ENCODE peak calls at places on chromosomes 12 and 14, in ten cellular contexts. G, D, X, Q, B, K, Z, U, R and N are unnamed samples.
A peak's percentile ranks its signal among the peaks of the same experiment; 100 is the strongest.

GRCh38 chr14:105974902-105975301 is 448.5 kb downstream of the TMEM121 start:
- DNase-seq in G (peak; percentile 41), D (peak; percentile 8), X (peak; percentile 70), Q (no peak), B (peak; percentile 14), K (peak; percentile 72), Z (peak; percentile 71), U (peak; percentile 59), R (no peak), N (no peak)

GRCh38 chr12:101018540-101018939 is 191.5 kb downstream of the SLC5A8 start:
- DNase-seq in G (peak; percentile 88), D (peak; percentile 59), X (no peak), Q (no peak), B (peak; percentile 56), K (no peak), Z (no peak), U (no peak), R (no peak), N (no peak)

GRCh38 chr14:100168515-100168914 is 9.1 kb upstream of the DEGS2 start:
- DNase-seq in G (no peak), D (no peak), X (no peak), Q (no peak), B (no peak), K (no peak), Z (no peak), U (no peak), R (no peak), N (no peak)

GRCh38 chr12:84950971-84951546 is 38.5 kb upstream of the SLC6A15 start:
- DNase-seq in G (no peak), D (no peak), X (no peak), Q (no peak), B (no peak), K (no peak), Z (no peak), U (no peak), R (no peak), N (no peak)

GRCh38 chr12:3333583-3333982 is 157.4 kb upstream of the PRMT8 start:
- DNase-seq in G (peak; percentile 35), D (peak; percentile 38), X (no peak), Q (no peak), B (no peak), K (no peak), Z (no peak), U (no peak), R (peak; percentile 47), N (peak; percentile 85)

GRCh38 chr14:90168425-90169105 is 87.8 kb upstream of the PSMC1 start:
- DNase-seq in G (no peak), D (no peak), X (no peak), Q (no peak), B (no peak), K (no peak), Z (no peak), U (no peak), R (no peak), N (no peak)

GRCh38 chr12:82723093-82723492 is 36.4 kb downstream of the TMTC2 start:
- DNase-seq in G (no peak), D (no peak), X (no peak), Q (no peak), B (no peak), K (no peak), Z (no peak), U (no peak), R (no peak), N (no peak)

GRCh38 chr12:99960312-99960711 is 24.4 kb downstream of the ANKS1B start:
- DNase-seq in G (no peak), D (no peak), X (no peak), Q (no peak), B (no peak), K (no peak), Z (no peak), U (no peak), R (peak; percentile 8), N (no peak)

GRCh38 chr12:50718760-50719159 is 45.1 kb upstream of the ATF1 start:
- DNase-seq in G (no peak), D (no peak), X (no peak), Q (no peak), B (no peak), K (no peak), Z (no peak), U (no peak), R (no peak), N (no peak)

GRCh38 chr14:99244299-99244959 is 27.6 kb downstream of the BCL11B start:
- DNase-seq in G (no peak), D (no peak), X (no peak), Q (no peak), B (no peak), K (no peak), Z (no peak), U (no peak), R (no peak), N (no peak)

GRCh38 chr14:38197001-38197760 is 10.5 kb upstream of the SSTR1 start:
- DNase-seq in G (no peak), D (no peak), X (no peak), Q (no peak), B (no peak), K (no peak), Z (no peak), U (no peak), R (no peak), N (no peak)

GRCh38 chr14:100898935-100899840 is 4.3 kb downstream of the RTL1 start:
- DNase-seq in G (no peak), D (no peak), X (no peak), Q (no peak), B (no peak), K (no peak), Z (no peak), U (no peak), R (no peak), N (peak; percentile 47)

GRCh38 chr14:99595034-99595433 is 9.0 kb downstream of the CCDC85C start:
- DNase-seq in G (no peak), D (no peak), X (no peak), Q (no peak), B (no peak), K (peak; percentile 66), Z (no peak), U (no peak), R (no peak), N (no peak)

GRCh38 chr12:102939670-102940222 is 17.7 kb upstream of the ASCL1 start:
- DNase-seq in G (no peak), D (no peak), X (no peak), Q (no peak), B (no peak), K (no peak), Z (no peak), U (no peak), R (no peak), N (no peak)

GRCh38 chr14:96673706-96674105 is 123.5 kb upstream of the VRK1 start:
- DNase-seq in G (no peak), D (no peak), X (no peak), Q (no peak), B (no peak), K (no peak), Z (no peak), U (no peak), R (no peak), N (no peak)

GRCh38 chr14:42654707-42655106 is 1048.0 kb downstream of the LRFN5 start:
- DNase-seq in G (no peak), D (no peak), X (no peak), Q (no peak), B (no peak), K (no peak), Z (no peak), U (no peak), R (no peak), N (no peak)

GRCh38 chr14:93629636-93630035 is 158.6 kb downstream of the PRIMA1 start:
- DNase-seq in G (no peak), D (no peak), X (no peak), Q (no peak), B (no peak), K (no peak), Z (no peak), U (no peak), R (no peak), N (no peak)

GRCh38 chr14:23375527-23376251 is 1.2 kb upstream of the CMTM5 start:
- DNase-seq in G (no peak), D (no peak), X (no peak), Q (no peak), B (no peak), K (no peak), Z (no peak), U (no peak), R (no peak), N (no peak)

GRCh38 chr12:73125148-73125547 is 853.0 kb downstream of the TRHDE start:
- DNase-seq in G (no peak), D (no peak), X (no peak), Q (no peak), B (no peak), K (no peak), Z (no peak), U (no peak), R (no peak), N (no peak)

GRCh38 chr12:109443794-109444193 is 33.3 kb downstream of the KCTD10 start:
- DNase-seq in G (no peak), D (no peak), X (no peak), Q (no peak), B (no peak), K (no peak), Z (no peak), U (no peak), R (no peak), N (no peak)

GRCh38 chr14:57052705-57053302 is 215.9 kb downstream of the EXOC5 start:
- DNase-seq in G (no peak), D (no peak), X (no peak), Q (no peak), B (no peak), K (no peak), Z (no peak), U (no peak), R (no peak), N (no peak)

GRCh38 chr12:54725233-54725843 is 77.2 kb upstream of the DCD start:
- DNase-seq in G (peak; percentile 23), D (peak; percentile 48), X (no peak), Q (no peak), B (peak; percentile 10), K (no peak), Z (no peak), U (no peak), R (peak; percentile 46), N (no peak)

GRCh38 chr12:21934173-21934572 is 7.1 kb downstream of the ABCC9 start:
- DNase-seq in G (no peak), D (no peak), X (no peak), Q (no peak), B (no peak), K (no peak), Z (no peak), U (no peak), R (no peak), N (no peak)

GRCh38 chr14:92792885-92793284 is 1.2 kb upstream of the GOLGA5 start:
- DNase-seq in G (no peak), D (no peak), X (no peak), Q (no peak), B (no peak), K (no peak), Z (no peak), U (no peak), R (no peak), N (no peak)

GRCh38 chr12:114011711-114012110 is 45.6 kb upstream of the RBM19 start:
- DNase-seq in G (no peak), D (no peak), X (no peak), Q (no peak), B (no peak), K (no peak), Z (no peak), U (no peak), R (no peak), N (no peak)

GRCh38 chr12:112344220-112344619 is 38.0 kb downstream of the HECTD4 start:
- DNase-seq in G (no peak), D (no peak), X (no peak), Q (no peak), B (no peak), K (no peak), Z (no peak), U (no peak), R (no peak), N (no peak)